ENCODE peak calls at places on chromosomes 4 and X, in six cellular contexts. Z is GM19239, B is heart right ventricle, Y is T-helper 1 cell, G is SJCRH30, V is OCI-LY7. X is an unnamed sample.

GRCh38 chr4:31089815-31090214 is 369.6 kb downstream of the PCDH7 start:
- DNase-seq in Z (no peak), B (peak), Y (no peak), G (peak), V (no peak), X (peak)

GRCh38 chr4:72975488-72975784 is 94.1 kb downstream of the COX18 start:
- DNase-seq in Z (no peak), B (no peak), Y (no peak), G (no peak), V (no peak), X (no peak)

GRCh38 chr4:39466747-39467146 is 7.9 kb downstream of the LIAS start:
- DNase-seq in Z (no peak), B (no peak), Y (no peak), G (no peak), V (no peak), X (no peak)

GRCh38 chrX:10633722-10634121 is 13.3 kb upstream of the MID1 start:
- DNase-seq in Z (no peak), B (peak), Y (no peak), G (peak), V (no peak), X (no peak)

GRCh38 chr4:2961411-2962098 is 1.7 kb downstream of the NOP14 start:
- DNase-seq in Z (no peak), B (no peak), Y (no peak), G (peak), V (peak), X (no peak)

GRCh38 chrX:52504551-52504950 is 8.9 kb downstream of the XAGE1A start:
- DNase-seq in Z (no peak), B (no peak), Y (no peak), G (no peak), V (no peak), X (no peak)

GRCh38 chr4:752196-752861 is 46.7 kb downstream of the PCGF3 start:
- DNase-seq in Z (no peak), B (no peak), Y (no peak), G (peak), V (no peak), X (no peak)

GRCh38 chrX:134628663-134629062 is 29.6 kb downstream of the PLAC1 start:
- DNase-seq in Z (no peak), B (no peak), Y (no peak), G (no peak), V (no peak), X (no peak)

GRCh38 chrX:130109429-130110378 is 593 bp downstream of the ELF4 start:
- DNase-seq in Z (no peak), B (no peak), Y (no peak), G (no peak), V (peak), X (no peak)

GRCh38 chrX:114619874-114620273 is 36.0 kb downstream of the HTR2C start:
- DNase-seq in Z (no peak), B (no peak), Y (no peak), G (peak), V (no peak), X (no peak)

GRCh38 chr4:158523990-158524545 is 2.4 kb downstream of the RXFP1 start:
- DNase-seq in Z (no peak), B (no peak), Y (no peak), G (no peak), V (no peak), X (no peak)

GRCh38 chr4:177127658-177128057 is 182.0 kb upstream of the NEIL3 start:
- DNase-seq in Z (no peak), B (no peak), Y (no peak), G (no peak), V (no peak), X (no peak)

GRCh38 chr4:168740686-168741085 is 243.8 kb downstream of the PALLD start:
- DNase-seq in Z (no peak), B (no peak), Y (no peak), G (no peak), V (no peak), X (no peak)

GRCh38 chr4:92060333-92060732 is 243.4 kb upstream of the GRID2 start:
- DNase-seq in Z (no peak), B (no peak), Y (no peak), G (no peak), V (no peak), X (no peak)

GRCh38 chrX:1448793-1449580 is 3.7 kb downstream of the ASMTL start:
- DNase-seq in Z (no peak), B (no peak), Y (peak), G (no peak), V (no peak), X (no peak)

GRCh38 chrX:112687189-112687691 is 7.5 kb upstream of the LHFPL1 start:
- DNase-seq in Z (no peak), B (no peak), Y (no peak), G (peak), V (no peak), X (no peak)

GRCh38 chrX:104921606-104922205 is 298.8 kb downstream of the TEX13A start:
- DNase-seq in Z (no peak), B (no peak), Y (no peak), G (no peak), V (no peak), X (no peak)

GRCh38 chrX:112759512-112759911 is 79.8 kb upstream of the LHFPL1 start:
- DNase-seq in Z (no peak), B (no peak), Y (no peak), G (peak), V (no peak), X (no peak)